ENCODE peak calls at places on chromosome 12, in four cellular contexts. V, H, W and O are unnamed samples.

GRCh38 chr12:45284096-45284901 is 68.4 kb downstream of the ANO6 start:
- DNase-seq in W (peak), V (peak), H (no peak), O (no peak)

GRCh38 chr12:47818701-47819543 is 781 bp downstream of the HDAC7 start:
- DNase-seq in V (no peak), H (no peak), W (no peak), O (no peak)

GRCh38 chr12:11779286-11779685 is 129.8 kb downstream of the ETV6 start:
- DNase-seq in V (peak), H (no peak), W (peak), O (no peak)

GRCh38 chr12:27969901-27970390 is 2.6 kb downstream of the PTHLH start:
- DNase-seq in H (no peak), V (peak), W (no peak), O (no peak)

GRCh38 chr12:42023733-42024494 is 120.8 kb downstream of the GXYLT1 start:
- DNase-seq in W (peak), H (peak), V (peak), O (no peak)

GRCh38 chr12:89883630-89884364 is 175.2 kb upstream of the ATP2B1 start:
- DNase-seq in V (peak), H (no peak), W (no peak), O (no peak)

GRCh38 chr12:128992550-128992949 is 139.3 kb downstream of the GLT1D1 start:
- DNase-seq in W (no peak), V (no peak), H (no peak), O (no peak)

GRCh38 chr12:50715174-50715573 is 48.7 kb upstream of the ATF1 start:
- DNase-seq in V (no peak), H (no peak), W (no peak), O (no peak)

GRCh38 chr12:51846911-51847829 is 1.3 kb downstream of the FIGNL2 start:
- DNase-seq in W (no peak), V (no peak), H (no peak), O (no peak)

GRCh38 chr12:53938276-53939140 is at the start of gene HOXC13:
- DNase-seq in V (no peak), H (no peak), W (peak), O (no peak)

GRCh38 chr12:3489057-3489456 is 1.9 kb upstream of the PRMT8 start:
- DNase-seq in V (peak), W (peak), H (no peak), O (no peak)

GRCh38 chr12:77214136-77214535 is 148.8 kb upstream of the E2F7 start:
- DNase-seq in H (no peak), V (peak), W (no peak), O (no peak)

GRCh38 chr12:132582582-132583279 is 27.7 kb downstream of the LRCOL1 start:
- DNase-seq in W (no peak), H (no peak), V (no peak), O (no peak)